ENCODE peak calls at places on chromosomes 2 and 18, in seven cellular contexts. U is activated CD4-positive, alpha-beta T cell treated with anti-CD3 and anti-CD28 coated beads for 4 hours; W is neural progenitor cell; X is neural crest cell; P is posterior vena cava; L is left ventricle myocardium superior; Q is SK-MEL-5. G is an unnamed sample.

GRCh38 chr2:72984172-72984671 is 66.9 kb downstream of the EMX1 start:
- DNase-seq in U (no peak), W (no peak), X (no peak), P (peak), L (peak), Q (no peak), G (no peak)

GRCh38 chr2:43464546-43464945 is 131.3 kb downstream of the THADA start:
- DNase-seq in U (no peak), W (no peak), X (no peak), P (no peak), L (peak), Q (no peak), G (no peak)

GRCh38 chr18:59231877-59232276 is 11.9 kb downstream of the GRP start:
- DNase-seq in U (no peak), W (no peak), X (no peak), P (no peak), L (no peak), Q (no peak), G (no peak)

GRCh38 chr18:76444436-76445105 is 50.5 kb downstream of the ZNF516 start:
- DNase-seq in U (no peak), W (no peak), X (no peak), P (no peak), L (no peak), Q (no peak), G (no peak)

GRCh38 chr2:128451636-128452411 is 133.2 kb upstream of the HS6ST1 start:
- DNase-seq in U (no peak), W (peak), X (no peak), P (no peak), L (no peak), Q (no peak), G (no peak)

GRCh38 chr2:67215214-67215613 is 181.9 kb upstream of the ETAA1 start:
- DNase-seq in U (no peak), W (peak), X (peak), P (no peak), L (no peak), Q (peak), G (peak)

GRCh38 chr2:158253170-158253569 is 151.5 kb downstream of the UPP2 start:
- DNase-seq in U (no peak), W (no peak), X (no peak), P (no peak), L (no peak), Q (no peak), G (no peak)

GRCh38 chr2:190511104-190511503 is 23.4 kb downstream of the NEMP2 start:
- DNase-seq in U (no peak), W (no peak), X (no peak), P (no peak), L (no peak), Q (peak), G (no peak)

GRCh38 chr2:172226244-172227061 is 123.8 kb upstream of the DLX2 start:
- DNase-seq in U (peak), W (no peak), X (no peak), P (no peak), L (peak), Q (peak), G (no peak)

GRCh38 chr2:189188446-189188845 is 8.9 kb upstream of the COL5A2 start:
- DNase-seq in U (no peak), W (no peak), X (no peak), P (no peak), L (no peak), Q (peak), G (no peak)

GRCh38 chr2:120237491-120237902 is 14.3 kb upstream of the TMEM185B start:
- DNase-seq in U (no peak), W (peak), X (no peak), P (peak), L (no peak), Q (no peak), G (no peak)

GRCh38 chr18:48530399-48531081 is 8.3 kb upstream of the CTIF start:
- DNase-seq in U (no peak), W (no peak), X (no peak), P (no peak), L (no peak), Q (no peak), G (no peak)

GRCh38 chr2:189798312-189799029 is 14.2 kb downstream of the PMS1 start:
- DNase-seq in U (no peak), W (no peak), X (no peak), P (no peak), L (no peak), Q (peak), G (no peak)

GRCh38 chr2:68387408-68388350 is 22.6 kb downstream of the PLEK start:
- DNase-seq in U (no peak), W (no peak), X (no peak), P (no peak), L (no peak), Q (no peak), G (no peak)

GRCh38 chr2:118197011-118197695 is 108.9 kb downstream of the INSIG2 start:
- DNase-seq in U (no peak), W (no peak), X (no peak), P (no peak), L (no peak), Q (peak), G (no peak)

GRCh38 chr2:88540346-88540745 is 86.9 kb downstream of the EIF2AK3 start:
- DNase-seq in U (no peak), W (no peak), X (no peak), P (no peak), L (no peak), Q (no peak), G (no peak)

G was measured in NT2/D1.